ENCODE peak calls at places on chromosomes 3 and 15, in seven cellular contexts. G, V, M, T, Y, I and H are unnamed samples.

GRCh38 chr15:40456299-40456712 is 14.5 kb upstream of the CHST14 start:
- DNase-seq in G (no peak), V (no peak), M (no peak), T (peak), Y (no peak), I (no peak), H (no peak)

GRCh38 chr3:35744419-35744818 is 105.1 kb downstream of the ARPP21 start:
- DNase-seq in G (no peak), V (no peak), M (peak), T (no peak), Y (no peak), I (no peak), H (no peak)

GRCh38 chr3:99246010-99246654 is 344.6 kb upstream of the DCBLD2 start:
- DNase-seq in G (no peak), V (no peak), M (no peak), T (no peak), Y (peak), I (no peak), H (no peak)

GRCh38 chr3:188698436-188698835 is 473.3 kb upstream of the TPRG1 start:
- DNase-seq in G (no peak), V (no peak), M (no peak), T (no peak), Y (no peak), I (no peak), H (no peak)

GRCh38 chr15:48794697-48795134 is 16.2 kb downstream of the CEP152 start:
- DNase-seq in G (no peak), V (no peak), M (no peak), T (no peak), Y (peak), I (no peak), H (no peak)

GRCh38 chr3:178719036-178719635 is 182.9 kb downstream of the KCNMB2 start:
- DNase-seq in G (no peak), V (no peak), M (no peak), T (no peak), Y (peak), I (no peak), H (no peak)

GRCh38 chr3:66322436-66322835 is 101.6 kb downstream of the SLC25A26 start:
- DNase-seq in G (no peak), V (no peak), M (no peak), T (no peak), Y (no peak), I (no peak), H (no peak)

GRCh38 chr3:136906725-136907124 is 44.7 kb downstream of the NCK1 start:
- DNase-seq in G (no peak), V (no peak), M (no peak), T (no peak), Y (no peak), I (no peak), H (no peak)

GRCh38 chr3:184305577-184305976 is 6.5 kb downstream of the PSMD2 start:
- DNase-seq in G (no peak), V (no peak), M (no peak), T (no peak), Y (peak), I (no peak), H (no peak)

GRCh38 chr15:26772588-26773484 is at the start of gene GABRB3:
- DNase-seq in G (no peak), V (peak), M (peak), T (peak), Y (peak), I (no peak), H (peak)

GRCh38 chr3:194671511-194671899 is 486 bp downstream of the LSG1 start:
- DNase-seq in G (no peak), V (peak), M (no peak), T (no peak), Y (peak), I (no peak), H (no peak)

GRCh38 chr3:52843116-52843865 is 8.5 kb upstream of the MUSTN1 start:
- DNase-seq in G (no peak), V (no peak), M (no peak), T (no peak), Y (no peak), I (peak), H (no peak)

GRCh38 chr3:32758375-32758753 is 59.4 kb upstream of the TRIM71 start:
- DNase-seq in G (no peak), V (no peak), M (no peak), T (no peak), Y (no peak), I (no peak), H (no peak)

GRCh38 chr15:47872869-47873301 is 155.6 kb downstream of the SEMA6D start:
- DNase-seq in G (no peak), V (no peak), M (no peak), T (peak), Y (peak), I (no peak), H (no peak)

GRCh38 chr3:69710153-69710977 is 28.9 kb upstream of the MITF start:
- DNase-seq in G (no peak), V (no peak), M (no peak), T (no peak), Y (peak), I (no peak), H (no peak)

GRCh38 chr15:101128191-101128590 is 123.7 kb downstream of the CHSY1 start:
- DNase-seq in G (no peak), V (no peak), M (no peak), T (no peak), Y (peak), I (no peak), H (no peak)

GRCh38 chr15:73926191-73927002 is at the start of gene LOXL1:
- DNase-seq in G (no peak), V (no peak), M (peak), T (peak), Y (peak), I (no peak), H (peak)

GRCh38 chr3:169813757-169814517 is 1.2 kb upstream of the LRRC34 start:
- DNase-seq in G (no peak), V (no peak), M (peak), T (peak), Y (peak), I (peak), H (no peak)

GRCh38 chr3:60096403-60096802 is 1046.6 kb upstream of the CFAP20DC start:
- DNase-seq in G (no peak), V (no peak), M (peak), T (no peak), Y (no peak), I (no peak), H (no peak)

GRCh38 chr3:14177580-14178246 is 688 bp downstream of the XPC start:
- DNase-seq in G (no peak), V (no peak), M (no peak), T (no peak), Y (no peak), I (no peak), H (no peak)

GRCh38 chr3:145490088-145491055 is 670.6 kb downstream of the PLOD2 start:
- DNase-seq in G (no peak), V (no peak), M (no peak), T (no peak), Y (no peak), I (no peak), H (no peak)

GRCh38 chr3:108437439-108437838 is 73.0 kb downstream of the MYH15 start:
- DNase-seq in G (no peak), V (no peak), M (no peak), T (no peak), Y (no peak), I (no peak), H (no peak)

GRCh38 chr3:140296796-140297352 is 361.9 kb downstream of the CLSTN2 start:
- DNase-seq in G (no peak), V (no peak), M (no peak), T (peak), Y (peak), I (no peak), H (no peak)

GRCh38 chr3:53102601-53103147 is 27.6 kb downstream of the RFT1 start:
- DNase-seq in G (no peak), V (no peak), M (no peak), T (no peak), Y (no peak), I (peak), H (no peak)

GRCh38 chr3:46934508-46935167 is 41.9 kb downstream of the CCDC12 start:
- DNase-seq in G (no peak), V (peak), M (no peak), T (peak), Y (peak), I (no peak), H (no peak)

GRCh38 chr3:171058058-171058457 is 31.5 kb upstream of the SLC2A2 start:
- DNase-seq in G (no peak), V (no peak), M (no peak), T (no peak), Y (peak), I (no peak), H (no peak)

GRCh38 chr15:57720861-57721260 is 14.3 kb downstream of the POLR2M start:
- DNase-seq in G (no peak), V (no peak), M (no peak), T (no peak), Y (peak), I (no peak), H (no peak)

GRCh38 chr3:182621435-182622240 is 171.7 kb upstream of the ATP11B start:
- DNase-seq in G (no peak), V (peak), M (no peak), T (no peak), Y (no peak), I (no peak), H (no peak)

GRCh38 chr3:129382366-129382765 is 46.1 kb downstream of the EFCAB12 start:
- DNase-seq in G (no peak), V (no peak), M (no peak), T (no peak), Y (no peak), I (no peak), H (no peak)

GRCh38 chr3:136862611-136862951 is 573 bp downstream of the NCK1 start:
- DNase-seq in G (peak), V (peak), M (peak), T (peak), Y (peak), I (peak), H (peak)

GRCh38 chr3:76134166-76134565 is 348.8 kb upstream of the ZNF717 start:
- DNase-seq in G (no peak), V (no peak), M (no peak), T (no peak), Y (no peak), I (no peak), H (no peak)

GRCh38 chr15:97745481-97746071 is 214.9 kb upstream of the ARRDC4 start:
- DNase-seq in G (no peak), V (peak), M (peak), T (no peak), Y (peak), I (peak), H (no peak)

GRCh38 chr3:71484047-71484446 is 99.5 kb downstream of the FOXP1 start:
- DNase-seq in G (no peak), V (no peak), M (no peak), T (no peak), Y (no peak), I (no peak), H (no peak)
- TF ChIP-seq CTCF in G (no peak), V (no peak), M (no peak), T (no peak), Y (no peak), I (no peak), H (no peak)

GRCh38 chr3:159672728-159673471 is 315.7 kb upstream of the IL12A start:
- DNase-seq in G (no peak), V (no peak), M (no peak), T (no peak), Y (no peak), I (no peak), H (no peak)
- TF ChIP-seq CTCF in G (no peak), V (peak), M (peak), T (no peak), Y (no peak), I (no peak), H (no peak)

GRCh38 chr3:125202197-125202596 is 10.4 kb downstream of the SLC12A8 start:
- DNase-seq in G (no peak), V (no peak), M (no peak), T (no peak), Y (no peak), I (no peak), H (no peak)
- TF ChIP-seq CTCF in G (no peak), V (peak), M (peak), T (no peak), Y (peak), I (no peak), H (no peak)

GRCh38 chr15:67501177-67501835 is 19.6 kb upstream of the C15orf61 start:
- DNase-seq in G (no peak), V (peak), M (no peak), T (no peak), Y (peak), I (no peak), H (no peak)
- TF ChIP-seq CTCF in G (no peak), V (peak), M (peak), T (no peak), Y (peak), I (no peak), H (no peak)

DNA sequence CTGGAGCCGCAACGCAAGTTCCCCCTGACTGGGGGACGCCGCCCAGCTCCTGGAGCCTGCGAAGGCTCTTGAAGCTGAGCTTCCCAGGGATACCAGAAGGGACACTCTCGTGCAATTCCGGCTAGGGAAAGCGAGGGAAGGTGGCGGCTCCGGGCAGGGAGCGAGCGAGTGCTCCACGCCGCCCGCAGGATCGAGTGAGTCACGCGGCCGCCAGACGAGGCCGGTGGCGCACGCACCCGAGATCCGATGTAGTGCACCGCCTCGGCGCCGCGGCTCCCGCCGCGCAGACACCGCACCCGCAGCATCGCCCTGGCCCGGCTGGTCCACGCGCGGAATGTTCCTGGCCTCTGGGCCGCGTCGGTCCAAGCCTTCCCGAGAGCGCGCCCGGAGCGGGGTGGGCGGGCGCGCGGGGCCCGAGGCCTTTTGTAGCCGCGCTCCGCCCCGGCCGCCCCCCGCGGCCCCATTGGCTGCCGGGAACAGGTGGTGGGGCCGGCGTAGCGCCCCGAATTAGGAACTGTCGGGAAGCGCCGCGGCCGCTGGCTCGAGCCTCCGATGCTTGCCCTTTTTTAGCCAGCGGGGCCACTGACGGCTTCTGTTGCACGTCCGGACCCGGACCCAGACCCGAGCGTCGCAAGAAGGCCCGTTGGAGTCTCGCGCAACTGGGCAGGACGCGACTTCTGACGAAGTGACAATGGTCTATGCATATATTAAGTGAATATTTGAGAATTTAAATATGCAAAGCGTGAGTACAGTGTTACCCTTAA is at the start of gene GATM:
- DNase-seq in G (peak), V (peak), M (peak), T (peak), Y (peak), I (peak), H (peak)
- TF ChIP-seq CTCF in G (no peak), V (peak), M (peak), T (peak), Y (peak), I (no peak), H (peak)

DNA sequence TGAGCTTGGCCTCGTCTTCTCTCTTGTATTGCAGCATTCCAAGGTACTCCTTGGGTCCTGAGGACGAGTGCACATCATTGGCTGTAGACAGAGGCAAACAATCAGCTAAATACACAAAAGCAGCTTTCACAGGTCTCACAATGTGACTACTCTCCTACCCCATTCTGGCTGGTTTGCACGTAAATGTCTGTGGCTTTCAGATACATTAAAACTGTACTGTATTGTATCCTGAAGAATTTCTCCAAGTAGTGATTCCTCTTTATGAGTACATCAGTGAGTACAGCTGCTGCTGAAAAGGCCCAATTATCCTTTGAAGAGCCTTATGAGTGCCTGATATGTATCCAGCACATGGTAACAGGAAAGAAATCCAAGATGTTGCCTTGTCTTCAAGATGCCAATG is 22.0 kb upstream of the GNB5 start:
- DNase-seq in G (no peak), V (no peak), M (no peak), T (no peak), Y (no peak), I (no peak), H (no peak)
- TF ChIP-seq CTCF in G (no peak), V (no peak), M (no peak), T (no peak), Y (no peak), I (no peak), H (no peak)

DNA sequence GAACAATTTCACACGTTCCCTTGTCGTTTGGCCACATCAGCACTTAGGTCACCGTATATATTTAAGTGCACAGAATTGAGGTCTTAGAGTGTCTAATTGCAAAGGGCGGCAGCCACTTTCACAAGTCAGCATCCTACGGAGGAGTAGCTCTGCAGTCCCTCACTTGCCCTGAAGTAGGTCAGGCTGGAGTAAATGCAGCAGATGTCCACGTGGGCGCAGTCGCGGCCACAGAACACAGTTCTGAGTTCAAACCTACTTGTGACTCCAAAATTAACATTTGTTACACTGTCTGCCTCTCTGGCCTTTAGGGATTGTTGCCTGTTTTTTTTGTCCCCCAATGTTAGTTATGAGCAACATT is 85.8 kb downstream of the PDCD6IP start:
- DNase-seq in G (no peak), V (no peak), M (peak), T (no peak), Y (peak), I (no peak), H (no peak)
- TF ChIP-seq CTCF in G (no peak), V (no peak), M (peak), T (no peak), Y (peak), I (no peak), H (no peak)

DNA sequence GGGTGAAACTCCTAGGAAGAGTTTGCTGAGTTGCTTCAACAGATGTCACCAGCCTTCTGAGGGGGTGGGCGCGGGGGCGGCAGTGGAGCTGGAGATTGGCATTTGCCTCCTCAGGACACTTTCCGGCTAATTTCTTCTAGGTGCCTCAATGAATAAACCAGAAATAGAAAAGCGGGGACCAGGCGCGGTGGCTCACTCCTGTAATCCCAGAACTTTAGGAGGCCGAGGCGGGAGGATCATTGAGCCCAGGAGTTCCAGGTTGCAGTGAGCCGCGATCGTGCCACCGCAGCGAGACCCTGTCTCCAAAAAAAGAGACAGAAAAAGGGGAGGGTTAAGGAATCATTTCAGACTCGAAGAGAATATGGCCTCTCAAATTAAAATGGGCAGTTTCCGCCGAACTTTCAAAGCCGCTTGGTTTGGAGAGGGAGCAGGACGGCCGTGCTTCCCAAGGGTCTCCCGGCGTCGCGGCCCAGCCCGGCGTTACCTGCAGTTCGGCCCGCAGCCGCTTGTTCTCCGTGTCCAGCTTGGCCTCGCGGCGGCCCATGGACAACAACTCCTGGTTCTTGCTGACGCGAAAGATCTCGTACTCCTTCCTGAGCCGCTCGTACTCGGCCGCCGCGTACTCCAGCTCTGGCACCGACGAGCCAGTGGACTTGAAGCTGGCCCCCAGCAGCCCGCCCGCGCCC is 587 bp downstream of the NPHP3 start:
- DNase-seq in G (peak), V (no peak), M (peak), T (peak), Y (peak), I (no peak), H (no peak)
- TF ChIP-seq CTCF in G (no peak), V (peak), M (peak), T (peak), Y (peak), I (no peak), H (peak)

GRCh38 chr3:11643212-11644087 is at the start of gene VGLL4:
- DNase-seq in G (peak), V (peak), M (peak), T (peak), Y (peak), I (peak), H (peak)
- TF ChIP-seq CTCF in G (no peak), V (no peak), M (no peak), T (no peak), Y (peak), I (no peak), H (no peak)

GRCh38 chr3:123656691-123657090 is 71.8 kb upstream of the HACD2 start:
- DNase-seq in G (no peak), V (no peak), M (no peak), T (no peak), Y (no peak), I (no peak), H (no peak)
- TF ChIP-seq CTCF in G (no peak), V (peak), M (peak), T (no peak), Y (peak), I (no peak), H (peak)